ENCODE peak calls at places on chromosomes 3 and 15, in nine cellular contexts. L is HCT116; O is AG09319; D is GM23338; F is activated naive CD8-positive, alpha-beta T cell treated with anti-CD3 and anti-CD28 coated beads, Interleukin-2, amount 50 U/mL, for 24 hours; I is NCI-H345; G is mucosa of gallbladder; R is activated gamma-delta T cell; K is activated CD4-positive, alpha-beta T cell treated with anti-CD3 and anti-CD28 coated beads, Interleukin-2, amount 10 ng/mL, durations not matched to agents 7 days and 5 days. E is an unnamed sample.

GRCh38 chr15:61921093-61921492 is 139.2 kb downstream of the VPS13C start:
- DNase-seq in K (no peak), G (no peak), O (no peak), F (no peak), D (no peak), R (no peak), L (no peak), I (no peak), E (no peak)

GRCh38 chr3:113264249-113264648 is 52.9 kb downstream of the BOC start:
- DNase-seq in G (no peak), K (no peak), O (no peak), D (peak), L (no peak), R (no peak), I (peak), F (no peak), E (no peak)

GRCh38 chr15:66894986-66895780 is 170.2 kb upstream of the SMAD3 start:
- DNase-seq in K (no peak), G (no peak), I (no peak), F (no peak), O (no peak), L (no peak), R (no peak), D (no peak), E (no peak)

GRCh38 chr3:141863497-141863896 is 12.9 kb upstream of the ATP1B3 start:
- DNase-seq in D (no peak), G (no peak), L (no peak), R (no peak), K (no peak), I (no peak), F (no peak), O (no peak), E (no peak)

GRCh38 chr15:84621358-84621979 is 20.7 kb downstream of the ZSCAN2 start:
- DNase-seq in I (no peak), R (no peak), G (no peak), O (no peak), F (no peak), D (no peak), K (no peak), L (no peak), E (no peak)

GRCh38 chr3:150449169-150449721 is 41.1 kb downstream of the TSC22D2 start:
- DNase-seq in F (no peak), K (no peak), O (no peak), R (no peak), L (no peak), I (no peak), D (no peak), G (no peak), E (no peak)

GRCh38 chr3:66098436-66098835 is 59.7 kb upstream of the MAGI1 start:
- DNase-seq in F (no peak), L (no peak), O (peak), R (no peak), G (no peak), D (no peak), I (no peak), K (no peak), E (no peak)

GRCh38 chr3:126556637-126557414 is 1.9 kb downstream of the C3orf22 start:
- DNase-seq in G (peak), D (no peak), O (no peak), I (no peak), F (no peak), L (no peak), R (no peak), K (no peak), E (no peak)

GRCh38 chr3:155075200-155075599 is 4.9 kb upstream of the MME start:
- DNase-seq in D (no peak), F (no peak), K (no peak), I (no peak), R (no peak), G (no peak), L (no peak), O (no peak), E (no peak)

GRCh38 chr3:197300361-197300760 is 1.9 kb upstream of the DLG1 start:
- DNase-seq in R (no peak), G (no peak), K (no peak), D (no peak), L (no peak), I (no peak), O (no peak), F (no peak), E (no peak)

GRCh38 chr15:88708256-88709054 is 69.6 kb downstream of the ISG20 start:
- DNase-seq in L (no peak), O (peak), F (no peak), D (no peak), I (no peak), R (no peak), K (no peak), G (no peak), E (peak)

GRCh38 chr3:105868450-105868744 is 415 bp downstream of the CBLB start:
- DNase-seq in K (no peak), F (peak), R (peak), O (no peak), D (peak), G (peak), I (no peak), L (no peak), E (peak)

GRCh38 chr3:160755776-160756304 is at the start of gene PPM1L:
- DNase-seq in I (peak), D (peak), F (peak), K (peak), L (peak), R (peak), G (peak), O (no peak), E (peak)

GRCh38 chr3:72068621-72069020 is 283.7 kb upstream of the PROK2 start:
- DNase-seq in F (no peak), K (no peak), G (no peak), O (no peak), D (no peak), I (no peak), R (no peak), L (no peak), E (no peak)

GRCh38 chr15:75109731-75110130 is 86.3 kb downstream of the PPCDC start:
- DNase-seq in O (no peak), F (no peak), K (no peak), I (no peak), G (no peak), L (no peak), D (no peak), R (no peak), E (no peak)

GRCh38 chr3:25448750-25449684 is 21.0 kb downstream of the RARB start:
- DNase-seq in I (peak), O (no peak), F (no peak), R (no peak), K (no peak), G (peak), L (no peak), D (no peak), E (no peak)

GRCh38 chr3:69385033-69385722 is 710 bp downstream of the FRMD4B start:
- DNase-seq in O (no peak), F (no peak), K (no peak), G (no peak), L (no peak), R (no peak), D (no peak), I (no peak), E (no peak)

GRCh38 chr3:59480486-59480995 is 430.7 kb upstream of the CFAP20DC start:
- DNase-seq in I (no peak), L (no peak), F (no peak), R (no peak), O (peak), D (no peak), G (no peak), K (peak), E (peak)

GRCh38 chr15:73856458-73857192 is 16.7 kb upstream of the TBC1D21 start:
- DNase-seq in O (no peak), K (no peak), L (no peak), I (peak), F (no peak), R (no peak), D (no peak), G (no peak), E (no peak)

GRCh38 chr15:63133786-63134185 is 12.1 kb downstream of the LACTB start:
- DNase-seq in L (no peak), O (peak), F (no peak), G (no peak), R (no peak), I (no peak), D (no peak), K (no peak), E (no peak)

GRCh38 chr3:4826237-4827100 is 152.8 kb upstream of the BHLHE40 start:
- DNase-seq in L (no peak), D (no peak), F (no peak), K (no peak), O (no peak), I (no peak), R (no peak), G (peak), E (peak)

GRCh38 chr3:5068531-5068930 is 53.6 kb upstream of the ARL8B start:
- DNase-seq in R (no peak), D (no peak), G (no peak), F (no peak), I (no peak), K (no peak), L (no peak), O (no peak), E (no peak)

GRCh38 chr3:181008796-181009195 is 19.3 kb upstream of the DNAJC19 start:
- DNase-seq in K (no peak), F (no peak), O (no peak), D (no peak), L (no peak), R (no peak), G (no peak), I (no peak), E (no peak)

GRCh38 chr15:85693277-85693676 is 101.4 kb downstream of the KLHL25 start:
- DNase-seq in D (no peak), O (no peak), F (no peak), I (no peak), G (no peak), K (no peak), L (no peak), R (no peak), E (no peak)

GRCh38 chr3:195066441-195066841 is 204.5 kb downstream of the XXYLT1 start:
- DNase-seq in F (no peak), R (no peak), I (no peak), G (no peak), D (no peak), O (no peak), K (no peak), L (no peak), E (no peak)

GRCh38 chr3:45007091-45007490 is 19.0 kb upstream of the CLEC3B start:
- DNase-seq in D (no peak), F (no peak), G (no peak), I (no peak), K (no peak), R (no peak), O (no peak), L (no peak), E (no peak)

GRCh38 chr3:134462236-134463059 is 23.3 kb downstream of the ANAPC13 start:
- DNase-seq in G (no peak), L (no peak), O (peak), I (no peak), R (no peak), K (no peak), F (no peak), D (no peak), E (no peak)

GRCh38 chr3:125045965-125046364 is 9.8 kb downstream of the HEG1 start:
- DNase-seq in F (no peak), G (no peak), L (no peak), O (peak), D (no peak), R (no peak), I (no peak), K (no peak), E (no peak)

GRCh38 chr15:101325263-101326025 is 30.4 kb upstream of the SNRPA1 start:
- DNase-seq in O (no peak), L (no peak), G (no peak), K (no peak), D (no peak), R (no peak), F (no peak), I (no peak), E (no peak)

GRCh38 chr3:177284383-177284881 is 87.2 kb upstream of the TBL1XR1 start:
- DNase-seq in L (peak), K (peak), G (peak), R (no peak), D (peak), F (peak), O (no peak), I (peak), E (no peak)

GRCh38 chr3:10601131-10601856 is 95.9 kb upstream of the ATP2B2 start:
- DNase-seq in L (no peak), K (no peak), G (no peak), D (no peak), F (no peak), I (no peak), R (no peak), O (no peak), E (no peak)

GRCh38 chr3:12816521-12817340 is 20.3 kb downstream of the CAND2 start:
- DNase-seq in I (no peak), R (no peak), D (no peak), K (no peak), G (no peak), F (no peak), L (no peak), O (no peak), E (no peak)

GRCh38 chr3:187227658-187228258 is 30.5 kb downstream of the RTP1 start:
- DNase-seq in D (no peak), L (no peak), K (no peak), R (no peak), O (no peak), I (no peak), G (no peak), F (no peak), E (no peak)

GRCh38 chr3:170714151-170714550 is 128.3 kb upstream of the SLC7A14 start:
- DNase-seq in K (no peak), F (no peak), D (no peak), O (no peak), L (no peak), G (no peak), R (no peak), I (no peak), E (no peak)

GRCh38 chr15:80730931-80731330 is 35.8 kb downstream of the ABHD17C start:
- DNase-seq in L (no peak), G (no peak), F (no peak), K (no peak), O (no peak), R (no peak), I (no peak), D (no peak), E (no peak)

GRCh38 chr15:47397587-47397986 is 319.7 kb upstream of the SEMA6D start:
- DNase-seq in G (no peak), F (no peak), I (no peak), O (no peak), D (no peak), K (no peak), R (no peak), L (no peak), E (no peak)

GRCh38 chr15:87267798-87268197 is 988.7 kb downstream of the NTRK3 start:
- DNase-seq in K (no peak), D (no peak), F (no peak), G (no peak), O (no peak), R (no peak), I (no peak), L (no peak), E (no peak)

E was measured in GM20000.